ENCODE peak calls at places on chromosomes 16 and 17, in four cellular contexts. One of them, this sample, is unnamed.

GRCh38 chr17:63435681-63436522 is 10.2 kb downstream of the CYB561 start:
- DNase-seq in activated gamma-delta T cell treated with Interleukin-2 at 50 U/mL for 16 hours: no peak
- DNase-seq in heart right ventricle: no peak
- DNase-seq in colonic mucosa: peak
- DNase-seq in this sample: no peak

GRCh38 chr16:78461496-78461938 is 362.1 kb downstream of the WWOX start:
- DNase-seq in activated gamma-delta T cell treated with Interleukin-2 at 50 U/mL for 16 hours: no peak
- DNase-seq in heart right ventricle: no peak
- DNase-seq in colonic mucosa: peak
- DNase-seq in this sample: no peak

GRCh38 chr16:89090182-89090630 is 3.4 kb upstream of the ACSF3 start:
- DNase-seq in activated gamma-delta T cell treated with Interleukin-2 at 50 U/mL for 16 hours: no peak
- DNase-seq in heart right ventricle: no peak
- DNase-seq in colonic mucosa: no peak
- DNase-seq in this sample: no peak

GRCh38 chr16:58638148-58639036 is 8.8 kb upstream of the CNOT1 start:
- DNase-seq in activated gamma-delta T cell treated with Interleukin-2 at 50 U/mL for 16 hours: no peak
- DNase-seq in heart right ventricle: peak
- DNase-seq in colonic mucosa: no peak
- DNase-seq in this sample: peak

GRCh38 chr16:200388-200787 is 20.1 kb downstream of the HBQ1 start:
- DNase-seq in activated gamma-delta T cell treated with Interleukin-2 at 50 U/mL for 16 hours: no peak
- DNase-seq in heart right ventricle: no peak
- DNase-seq in colonic mucosa: no peak
- DNase-seq in this sample: no peak

GRCh38 chr16:15644306-15644961 is 1.5 kb upstream of the MARF1 start:
- DNase-seq in activated gamma-delta T cell treated with Interleukin-2 at 50 U/mL for 16 hours: no peak
- DNase-seq in heart right ventricle: no peak
- DNase-seq in colonic mucosa: peak
- DNase-seq in this sample: no peak

GRCh38 chr16:78045865-78046581 is 23.7 kb downstream of the CLEC3A start:
- DNase-seq in activated gamma-delta T cell treated with Interleukin-2 at 50 U/mL for 16 hours: peak
- DNase-seq in heart right ventricle: peak
- DNase-seq in colonic mucosa: peak
- DNase-seq in this sample: peak

GRCh38 chr16:3046506-3047386 is at the start of gene MMP25:
- DNase-seq in activated gamma-delta T cell treated with Interleukin-2 at 50 U/mL for 16 hours: no peak
- DNase-seq in heart right ventricle: no peak
- DNase-seq in colonic mucosa: no peak
- DNase-seq in this sample: no peak

GRCh38 chr16:89155184-89155679 is 16.3 kb upstream of the CDH15 start:
- DNase-seq in activated gamma-delta T cell treated with Interleukin-2 at 50 U/mL for 16 hours: no peak
- DNase-seq in heart right ventricle: peak
- DNase-seq in colonic mucosa: peak
- DNase-seq in this sample: peak

GRCh38 chr17:77489898-77490265 is 349.1 kb downstream of the SEC14L1 start:
- DNase-seq in activated gamma-delta T cell treated with Interleukin-2 at 50 U/mL for 16 hours: no peak
- DNase-seq in heart right ventricle: peak
- DNase-seq in colonic mucosa: peak
- DNase-seq in this sample: peak

GRCh38 chr17:73338566-73339247 is 26.9 kb upstream of the CDC42EP4 start:
- DNase-seq in activated gamma-delta T cell treated with Interleukin-2 at 50 U/mL for 16 hours: no peak
- DNase-seq in heart right ventricle: no peak
- DNase-seq in colonic mucosa: no peak
- DNase-seq in this sample: no peak

GRCh38 chr16:13634921-13635320 is 285.0 kb upstream of the ERCC4 start:
- DNase-seq in activated gamma-delta T cell treated with Interleukin-2 at 50 U/mL for 16 hours: no peak
- DNase-seq in heart right ventricle: no peak
- DNase-seq in colonic mucosa: no peak
- DNase-seq in this sample: no peak

GRCh38 chr16:27444015-27444414 is 42.0 kb downstream of the IL21R start:
- DNase-seq in activated gamma-delta T cell treated with Interleukin-2 at 50 U/mL for 16 hours: no peak
- DNase-seq in heart right ventricle: no peak
- DNase-seq in colonic mucosa: no peak
- DNase-seq in this sample: no peak

GRCh38 chr16:29683543-29684090 is 4.6 kb downstream of the QPRT start:
- DNase-seq in activated gamma-delta T cell treated with Interleukin-2 at 50 U/mL for 16 hours: no peak
- DNase-seq in heart right ventricle: no peak
- DNase-seq in colonic mucosa: no peak
- DNase-seq in this sample: no peak

GRCh38 chr17:18217412-18218015 is 7.9 kb upstream of the LLGL1 start:
- DNase-seq in activated gamma-delta T cell treated with Interleukin-2 at 50 U/mL for 16 hours: peak
- DNase-seq in heart right ventricle: peak
- DNase-seq in colonic mucosa: peak
- DNase-seq in this sample: peak

GRCh38 chr17:18379246-18380146 is 1.9 kb downstream of the EVPLL start:
- DNase-seq in activated gamma-delta T cell treated with Interleukin-2 at 50 U/mL for 16 hours: no peak
- DNase-seq in heart right ventricle: no peak
- DNase-seq in colonic mucosa: no peak
- DNase-seq in this sample: no peak

GRCh38 chr17:75153854-75154194 is 488 bp downstream of the JPT1 start:
- DNase-seq in activated gamma-delta T cell treated with Interleukin-2 at 50 U/mL for 16 hours: no peak
- DNase-seq in heart right ventricle: no peak
- DNase-seq in colonic mucosa: no peak
- DNase-seq in this sample: no peak

GRCh38 chr16:31458073-31458834 is 1.0 kb upstream of the ARMC5 start:
- DNase-seq in activated gamma-delta T cell treated with Interleukin-2 at 50 U/mL for 16 hours: peak
- DNase-seq in heart right ventricle: peak
- DNase-seq in colonic mucosa: peak
- DNase-seq in this sample: no peak

GRCh38 chr17:27748360-27748825 is 51.9 kb downstream of the NOS2 start:
- DNase-seq in activated gamma-delta T cell treated with Interleukin-2 at 50 U/mL for 16 hours: no peak
- DNase-seq in heart right ventricle: no peak
- DNase-seq in colonic mucosa: no peak
- DNase-seq in this sample: no peak

GRCh38 chr17:46063239-46063638 is 64.2 kb downstream of the STH start:
- DNase-seq in activated gamma-delta T cell treated with Interleukin-2 at 50 U/mL for 16 hours: no peak
- DNase-seq in heart right ventricle: no peak
- DNase-seq in colonic mucosa: no peak
- DNase-seq in this sample: no peak

GRCh38 chr17:44607836-44608690 is 48.2 kb upstream of the MEIOC start:
- DNase-seq in activated gamma-delta T cell treated with Interleukin-2 at 50 U/mL for 16 hours: no peak
- DNase-seq in heart right ventricle: no peak
- DNase-seq in colonic mucosa: no peak
- DNase-seq in this sample: peak

This sample was measured in tibial nerve.